ENCODE peak calls at places on chromosomes 5 and 9, in six cellular contexts. K, O, G, N, P and H are unnamed samples.

GRCh38 chr9:121463026-121463827 is 36.4 kb downstream of the GGTA1 start:
- DNase-seq in K (peak; percentile 62), O (peak; percentile 4), G (no peak), N (no peak), P (peak; percentile 30), H (peak; percentile 59)

GRCh38 chr5:59840200-59840601 is 53.3 kb downstream of the PDE4D start:
- DNase-seq in K (no peak), O (peak; percentile 20), G (no peak), N (no peak), P (no peak), H (no peak)

GRCh38 chr5:160166069-160166972 is 47.1 kb upstream of the PWWP2A start:
- DNase-seq in K (no peak), O (no peak), G (no peak), N (no peak), P (no peak), H (no peak)

GRCh38 chr5:6202113-6202512 is 176.2 kb downstream of the MED10 start:
- DNase-seq in K (no peak), O (no peak), G (no peak), N (no peak), P (no peak), H (no peak)

GRCh38 chr9:133784731-133785561 is 46.8 kb upstream of the SARDH start:
- DNase-seq in K (no peak), O (no peak), G (no peak), N (no peak), P (no peak), H (no peak)

GRCh38 chr5:3218916-3219650 is 376.5 kb upstream of the IRX1 start:
- DNase-seq in K (no peak), O (no peak), G (no peak), N (no peak), P (no peak), H (peak; percentile 34)

GRCh38 chr5:31023105-31023504 is 170.4 kb upstream of the CDH6 start:
- DNase-seq in K (no peak), O (no peak), G (no peak), N (no peak), P (peak; percentile 7), H (no peak)

GRCh38 chr9:71783120-71783523 is 14.8 kb upstream of the CEMIP2 start:
- DNase-seq in K (no peak), O (peak; percentile 45), G (no peak), N (no peak), P (peak; percentile 49), H (no peak)

GRCh38 chr5:42807722-42808447 is 3.8 kb downstream of the SELENOP start:
- DNase-seq in K (no peak), O (peak; percentile 75), G (no peak), N (no peak), P (no peak), H (no peak)

GRCh38 chr5:115320515-115320914 is 24.1 kb upstream of the CCDC112 start:
- DNase-seq in K (no peak), O (no peak), G (no peak), N (no peak), P (no peak), H (no peak)

GRCh38 chr5:120538644-120539043 is 74.5 kb downstream of the PRR16 start:
- DNase-seq in K (no peak), O (no peak), G (no peak), N (no peak), P (no peak), H (no peak)

GRCh38 chr9:85483214-85483613 is 258.5 kb downstream of the AGTPBP1 start:
- DNase-seq in K (no peak), O (no peak), G (no peak), N (no peak), P (peak; percentile 32), H (no peak)

GRCh38 chr9:36218411-36218901 is 27.7 kb downstream of the CLTA start:
- DNase-seq in K (no peak), O (no peak), G (no peak), N (no peak), P (no peak), H (no peak)

GRCh38 chr5:177592010-177592834 is at the start of gene TMED9:
- DNase-seq in K (peak; percentile 64), O (peak; percentile 71), G (peak; percentile 71), N (no peak), P (peak; percentile 87), H (peak; percentile 81)

GRCh38 chr5:105952875-105953274 is 1717.9 kb downstream of the EFNA5 start:
- DNase-seq in K (no peak), O (no peak), G (no peak), N (no peak), P (no peak), H (no peak)

GRCh38 chr5:157535042-157535865 is 40.3 kb downstream of the ADAM19 start:
- DNase-seq in K (no peak), O (peak; percentile 24), G (peak; percentile 34), N (no peak), P (no peak), H (peak; percentile 81)

GRCh38 chr5:14306415-14306814 is 163.3 kb downstream of the TRIO start:
- DNase-seq in K (no peak), O (no peak), G (no peak), N (no peak), P (no peak), H (no peak)

GRCh38 chr5:3595102-3595961 is at the start of gene IRX1:
- DNase-seq in K (no peak), O (no peak), G (no peak), N (no peak), P (no peak), H (no peak)

GRCh38 chr9:72362680-72363139 is 2.3 kb downstream of the ZFAND5 start:
- DNase-seq in K (peak; percentile 84), O (peak; percentile 75), G (peak; percentile 93), N (peak; percentile 41), P (peak; percentile 84), H (peak; percentile 75)

GRCh38 chr5:10832987-10833386 is 72.0 kb upstream of the DAP start:
- DNase-seq in K (no peak), O (peak; percentile 85), G (no peak), N (no peak), P (no peak), H (no peak)

GRCh38 chr5:90131734-90132133 is 277.8 kb downstream of the CETN3 start:
- DNase-seq in K (no peak), O (no peak), G (no peak), N (peak; percentile 39), P (no peak), H (no peak)
- TF ChIP-seq POLR2A in K (no peak), O (no peak), G (no peak), N (no peak), P (no peak), H (no peak)

DNA sequence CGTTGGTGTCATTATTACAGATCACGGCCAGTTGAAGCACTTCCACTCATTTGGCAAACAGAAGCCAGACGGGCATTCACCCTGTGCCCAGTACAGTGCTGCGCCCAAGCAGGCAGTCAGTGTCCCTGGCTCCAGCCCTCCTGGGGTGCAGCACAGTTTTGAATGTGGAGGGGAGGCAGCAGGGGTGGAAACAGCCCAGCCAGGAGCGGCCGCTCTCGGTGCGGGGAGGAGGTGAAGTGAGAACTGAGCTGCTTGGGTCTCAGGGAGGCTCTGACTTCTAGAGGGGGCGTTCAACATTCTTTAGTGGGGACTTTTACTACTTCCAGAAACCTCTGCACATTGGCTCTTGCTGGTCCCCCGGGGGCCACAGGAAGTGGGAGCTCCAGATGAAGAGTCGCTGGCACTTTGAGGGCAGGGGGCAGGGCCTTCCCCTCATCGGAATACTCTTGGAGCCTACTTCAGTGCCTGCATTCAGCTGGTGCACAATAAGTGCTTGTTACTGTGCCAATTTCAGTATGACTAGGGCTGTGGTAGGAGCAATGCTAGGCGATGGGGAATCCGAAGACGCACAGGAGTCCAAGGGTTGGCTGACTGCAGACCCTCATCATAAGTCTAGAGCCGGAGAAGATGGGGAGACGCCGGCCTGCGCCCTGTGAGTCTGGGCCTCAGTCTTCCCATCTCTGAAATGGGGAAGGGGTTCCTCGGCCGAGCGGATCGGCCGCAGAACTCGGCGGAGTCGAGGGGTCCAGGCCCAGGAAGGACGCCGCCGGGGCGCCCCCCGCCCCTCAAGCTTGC is 482 bp upstream of the NEK6 start:
- DNase-seq in K (no peak), O (no peak), G (no peak), N (no peak), P (no peak), H (peak; percentile 14)
- TF ChIP-seq POLR2A in K (no peak), O (no peak), G (no peak), N (peak; percentile 64), P (no peak), H (no peak)

GRCh38 chr5:171882118-171882517 is 96.5 kb downstream of the SMIM23 start:
- DNase-seq in K (no peak), O (no peak), G (no peak), N (no peak), P (no peak), H (no peak)
- TF ChIP-seq POLR2A in K (no peak), O (no peak), G (no peak), N (no peak), P (no peak), H (no peak)

DNA sequence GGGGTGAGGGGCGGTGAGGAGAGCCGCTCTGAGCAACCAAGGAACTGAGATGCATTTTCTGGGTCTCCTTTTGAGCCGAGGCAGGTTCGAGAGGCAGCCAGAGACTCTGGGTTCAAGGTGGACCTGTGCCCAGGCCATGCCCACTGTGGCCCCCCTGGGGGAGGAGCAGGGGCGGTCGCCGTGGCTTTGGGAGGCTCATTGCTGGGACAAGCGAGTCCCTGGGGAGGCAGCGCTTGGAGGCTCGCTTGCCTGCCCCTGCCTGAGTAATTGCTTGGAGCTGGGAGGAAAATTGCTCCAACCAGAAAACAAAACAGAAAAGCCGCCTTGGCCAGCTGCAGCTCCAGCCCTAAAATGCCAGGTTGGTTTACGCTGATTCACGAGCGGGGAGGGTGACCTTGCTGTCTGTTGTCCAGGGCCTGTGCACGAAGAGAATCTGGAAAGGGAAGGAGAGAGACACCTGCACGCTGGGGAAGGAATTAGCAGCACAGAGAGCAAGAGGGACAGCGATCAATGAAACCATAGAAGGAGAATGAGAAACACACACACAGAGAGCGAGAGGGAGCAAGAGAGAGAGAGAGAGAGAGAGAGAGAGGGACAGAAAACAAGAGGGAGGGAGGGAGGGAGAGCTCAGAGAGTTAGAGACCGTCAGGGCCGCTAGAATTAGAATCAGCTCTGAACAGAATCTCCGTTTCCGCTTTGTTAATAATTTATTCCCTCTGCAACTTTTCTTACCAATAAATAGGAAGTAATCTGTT is 25.3 kb downstream of the NTNG2 start:
- DNase-seq in K (no peak), O (no peak), G (no peak), N (no peak), P (no peak), H (no peak)
- TF ChIP-seq POLR2A in K (no peak), O (no peak), G (no peak), N (no peak), P (no peak), H (no peak)

GRCh38 chr5:132830436-132831094 is at the start of gene SHROOM1:
- DNase-seq in K (no peak), O (peak; percentile 66), G (no peak), N (no peak), P (peak; percentile 65), H (peak; percentile 76)
- TF ChIP-seq POLR2A in K (peak; percentile 34), O (peak; percentile 66), G (peak; percentile 21), N (no peak), P (peak; percentile 47), H (no peak)

DNA sequence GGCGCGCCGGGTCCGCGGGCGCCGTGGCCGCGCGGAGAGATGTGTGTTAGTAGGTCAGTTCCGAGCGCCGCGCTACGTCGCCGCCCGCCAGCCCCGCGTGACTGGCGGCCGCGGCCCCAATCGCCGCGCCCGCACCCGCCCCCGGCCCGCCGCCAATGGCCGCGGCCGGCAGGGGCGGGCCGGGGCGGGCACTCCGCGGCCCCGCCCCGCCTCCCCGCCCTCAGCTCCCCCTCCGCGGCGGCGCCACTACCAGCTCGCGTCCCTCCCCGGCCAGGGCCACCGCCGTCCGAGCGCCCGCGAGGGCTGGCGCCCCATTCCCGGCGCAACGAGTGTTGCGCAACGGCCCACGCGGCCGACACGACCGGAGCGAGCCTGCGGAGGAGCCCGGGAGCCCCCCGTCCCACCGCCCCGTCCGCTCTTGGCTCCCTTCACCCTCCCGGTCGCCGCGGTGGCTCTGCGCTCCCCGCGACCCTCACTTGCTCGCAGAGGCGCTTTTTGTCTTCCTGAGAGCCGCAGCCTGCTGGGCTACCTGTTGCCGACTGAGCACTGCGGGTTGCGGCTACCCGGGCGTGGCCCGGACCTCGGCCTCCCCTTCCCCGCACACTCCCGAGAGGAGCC is at the start of gene NFIL3:
- DNase-seq in K (peak; percentile 65), O (peak; percentile 58), G (peak; percentile 79), N (no peak), P (peak; percentile 69), H (peak; percentile 87)
- TF ChIP-seq POLR2A in K (peak; percentile 86), O (peak; percentile 76), G (peak; percentile 89), N (peak; percentile 57), P (peak; percentile 9), H (no peak)